ENCODE peak calls at places on chromosomes 5 and 9, in nine cellular contexts. E is Peyer's patch; J is neuronal stem cell; G is CD8-positive, alpha-beta T cell; B is left ventricle myocardium inferior; W is Panc1; Y is body of pancreas; Z is GM23338; C is HCT116. N is an unnamed sample.

GRCh38 chr5:28523887-28524637 is 1485.7 kb upstream of the CDH9 start:
- DNase-seq in E (no peak), J (no peak), G (no peak), B (no peak), W (peak; percentile 13), Y (no peak), Z (peak; percentile 11), C (no peak), N (peak; percentile 13)

GRCh38 chr5:160979356-160979755 is 127.3 kb upstream of the ATP10B start:
- DNase-seq in E (no peak), J (no peak), G (no peak), B (no peak), W (no peak), Y (no peak), Z (no peak), C (no peak), N (no peak)

GRCh38 chr9:93491593-93492232 is 38.3 kb upstream of the FAM120AOS start:
- DNase-seq in E (no peak), J (no peak), G (no peak), B (no peak), W (no peak), Y (no peak), Z (no peak), C (no peak), N (no peak)

GRCh38 chr9:73539881-73540280 is 388.2 kb downstream of the ANXA1 start:
- DNase-seq in E (no peak), J (no peak), G (no peak), B (no peak), W (no peak), Y (no peak), Z (no peak), C (no peak), N (no peak)

GRCh38 chr5:143471666-143472411 is 68.4 kb upstream of the NR3C1 start:
- DNase-seq in E (no peak), J (no peak), G (no peak), B (no peak), W (no peak), Y (no peak), Z (no peak), C (no peak), N (no peak)

GRCh38 chr5:366541-367357 is 45.2 kb downstream of the AHRR start:
- DNase-seq in E (peak; percentile 23), J (no peak), G (no peak), B (no peak), W (no peak), Y (no peak), Z (no peak), C (no peak), N (no peak)

GRCh38 chr9:129669141-129669718 is 3.8 kb downstream of the PRRX2 start:
- DNase-seq in E (no peak), J (no peak), G (no peak), B (no peak), W (no peak), Y (no peak), Z (no peak), C (no peak), N (peak; percentile 44)

GRCh38 chr5:140569197-140569596 is 4.6 kb downstream of the SLC35A4 start:
- DNase-seq in E (peak; percentile 47), J (no peak), G (no peak), B (no peak), W (no peak), Y (no peak), Z (no peak), C (no peak), N (no peak)

GRCh38 chr5:27437594-27438200 is 399.3 kb upstream of the CDH9 start:
- DNase-seq in E (no peak), J (no peak), G (no peak), B (no peak), W (no peak), Y (no peak), Z (no peak), C (no peak), N (no peak)

GRCh38 chr9:691825-692363 is 149.6 kb upstream of the DMRT1 start:
- DNase-seq in E (no peak), J (no peak), G (no peak), B (no peak), W (no peak), Y (no peak), Z (no peak), C (no peak), N (no peak)

GRCh38 chr9:85859751-85860150 is 81.2 kb upstream of the NAA35 start:
- DNase-seq in E (no peak), J (no peak), G (no peak), B (no peak), W (no peak), Y (no peak), Z (no peak), C (peak; percentile 19), N (no peak)

GRCh38 chr5:153623906-153624765 is 133.7 kb downstream of the GRIA1 start:
- DNase-seq in E (no peak), J (no peak), G (no peak), B (no peak), W (no peak), Y (no peak), Z (no peak), C (no peak), N (no peak)

GRCh38 chr5:88109806-88110205 is 158.8 kb downstream of the TMEM161B start:
- DNase-seq in E (no peak), J (no peak), G (no peak), B (no peak), W (no peak), Y (no peak), Z (no peak), C (no peak), N (no peak)

GRCh38 chr5:151694035-151694485 is 7.3 kb upstream of the SPARC start:
- DNase-seq in E (no peak), J (no peak), G (no peak), B (no peak), W (no peak), Y (no peak), Z (no peak), C (no peak), N (peak; percentile 77)

GRCh38 chr9:130051855-130052254 is 1.9 kb upstream of the GPR107 start:
- DNase-seq in E (no peak), J (no peak), G (no peak), B (no peak), W (no peak), Y (no peak), Z (no peak), C (no peak), N (no peak)

GRCh38 chr9:69140123-69140741 is 33.8 kb upstream of the TJP2 start:
- DNase-seq in E (peak; percentile 13), J (no peak), G (no peak), B (no peak), W (no peak), Y (no peak), Z (no peak), C (no peak), N (no peak)

GRCh38 chr5:34604119-34604675 is 51.9 kb upstream of the RAI14 start:
- DNase-seq in E (no peak), J (no peak), G (no peak), B (no peak), W (no peak), Y (no peak), Z (no peak), C (no peak), N (no peak)

GRCh38 chr5:110070836-110071235 is 381.1 kb downstream of the MAN2A1 start:
- DNase-seq in E (no peak), J (no peak), G (no peak), B (no peak), W (no peak), Y (no peak), Z (no peak), C (no peak), N (no peak)

GRCh38 chr5:54021413-54022155 is 288.8 kb downstream of the ARL15 start:
- DNase-seq in E (no peak), J (no peak), G (no peak), B (no peak), W (no peak), Y (no peak), Z (no peak), C (no peak), N (no peak)

GRCh38 chr5:40521108-40521785 is 158.5 kb upstream of the PTGER4 start:
- DNase-seq in E (no peak), J (no peak), G (no peak), B (no peak), W (no peak), Y (no peak), Z (no peak), C (no peak), N (no peak)
- H3K4me3 ChIP-seq in E (no peak overlapping the region), J (no peak overlapping the region), G (no peak overlapping the region), B (no peak overlapping the region), W (no peak overlapping the region), Y (no peak overlapping the region), Z (no peak overlapping the region), C (no peak overlapping the region), N (no peak overlapping the region)

DNA sequence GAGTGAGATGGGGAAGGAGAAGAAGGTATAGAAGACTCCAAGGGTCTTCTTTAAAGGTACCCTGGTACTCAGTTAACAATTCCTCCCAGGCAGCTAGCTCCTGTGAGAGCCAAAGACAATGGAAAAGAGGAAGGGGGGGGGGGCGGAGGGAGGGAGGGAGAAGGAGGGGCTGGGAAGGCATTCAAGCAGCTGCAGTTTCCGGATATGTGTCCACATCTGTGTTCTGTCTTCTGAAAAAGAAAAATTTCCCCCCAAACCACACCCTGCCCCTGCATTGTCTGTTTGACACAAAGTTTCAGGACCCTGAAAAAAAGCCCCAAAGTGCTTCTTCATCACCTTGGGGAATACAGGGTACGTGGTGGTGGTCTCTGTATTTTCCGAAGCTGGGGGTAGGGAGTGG is 11.1 kb downstream of the SPRY4 start:
- DNase-seq in E (no peak), J (no peak), G (no peak), B (no peak), W (no peak), Y (no peak), Z (no peak), C (no peak), N (no peak)
- H3K4me1 ChIP-seq in E (peaks cover 22% of the 10 kb centered on the region), J (peaks cover 29% of the 10 kb centered on the region), G (peaks cover 17% of the 10 kb centered on the region), B (peaks cover 93% of the 10 kb centered on the region), W (peaks cover 41% of the 10 kb centered on the region), Y (no peaks in the 10 kb centered on the region), Z (peaks cover 86% of the 10 kb centered on the region), C (peaks cover 33% of the 10 kb centered on the region), N (peaks cover 16% of the 10 kb centered on the region)

GRCh38 chr9:6459718-6460117 is 46.7 kb downstream of the UHRF2 start:
- DNase-seq in E (no peak), J (no peak), G (no peak), B (no peak), W (no peak), Y (no peak), Z (no peak), C (no peak), N (no peak)
- H3K27ac ChIP-seq in E (no peak overlapping the region), J (no peak overlapping the region), G (no peak overlapping the region), B (no peak overlapping the region), W (no peak overlapping the region), Y (no peak overlapping the region), Z (no peak overlapping the region), C (no peak overlapping the region), N (no peak overlapping the region)

DNA sequence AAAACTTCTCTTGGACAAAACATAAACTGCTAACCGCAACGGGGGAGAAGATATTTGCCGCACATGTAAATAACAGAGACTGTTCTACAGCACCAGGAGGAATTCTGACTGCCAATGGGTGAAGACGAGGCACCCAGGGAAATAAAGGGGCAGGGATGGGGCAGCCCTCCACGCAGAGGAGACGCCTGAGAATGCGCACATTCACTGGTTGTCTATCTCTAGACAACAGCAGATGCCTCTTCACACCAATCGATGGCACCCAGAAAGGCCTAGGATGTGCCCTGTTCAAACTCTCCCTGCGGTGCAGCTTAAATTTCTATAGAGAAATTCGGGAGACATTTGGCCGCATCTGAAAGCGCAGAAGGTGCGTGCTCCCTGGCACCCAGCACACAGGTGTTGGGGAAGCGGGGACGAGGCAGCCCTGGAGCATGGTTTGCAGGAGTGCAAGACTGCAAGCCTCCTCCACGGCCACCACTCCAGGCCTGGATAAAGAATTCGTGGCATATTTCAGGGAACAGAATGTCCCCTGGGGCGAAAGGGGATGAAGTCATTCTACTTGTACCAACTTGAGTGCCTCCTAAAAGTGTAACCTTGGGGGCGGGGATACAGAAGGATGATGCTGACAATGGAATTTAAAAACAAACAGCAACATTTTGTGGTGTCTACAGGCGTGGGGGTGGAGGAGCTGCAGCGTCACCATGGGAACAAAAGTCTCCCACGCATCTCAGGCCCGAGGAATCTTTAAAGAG is 6.3 kb upstream of the IRX2 start:
- DNase-seq in E (no peak), J (no peak), G (no peak), B (no peak), W (no peak), Y (no peak), Z (peak; percentile 70), C (no peak), N (peak; percentile 22)
- H3K4me3 ChIP-seq in E (no peak overlapping the region), J (no peak overlapping the region), G (no peak overlapping the region), B (no peak overlapping the region), W (no peak overlapping the region), Y (no peak overlapping the region), Z (peak overlapping the region; percentile 95), C (no peak overlapping the region), N (no peak overlapping the region)

N was measured in SJCRH30.